ENCODE peak calls at places on chromosomes 7 and 10, in four cellular contexts. One of them, this sample, is unnamed. For H3K4me1, the result is how much of the 10 kb centered on the place peaks cover.

GRCh38 chr7:97819161-97819560 is 53.0 kb downstream of the ASNS start:
- DNase-seq in HepG2: peak
- DNase-seq in esophagus squamous epithelium: no peak
- DNase-seq in IMR-90: no peak
- DNase-seq in this sample: no peak

GRCh38 chr7:112484671-112485097 is 3.9 kb downstream of the LSMEM1 start:
- DNase-seq in HepG2: peak
- DNase-seq in esophagus squamous epithelium: no peak
- DNase-seq in IMR-90: peak
- DNase-seq in this sample: peak

GRCh38 chr10:73413108-73413527 is 740 bp downstream of the ANXA7 start:
- DNase-seq in HepG2: peak
- DNase-seq in esophagus squamous epithelium: no peak
- DNase-seq in IMR-90: no peak
- DNase-seq in this sample: peak

GRCh38 chr7:149007146-149007545 is 21.2 kb downstream of the PDIA4 start:
- DNase-seq in HepG2: no peak
- DNase-seq in esophagus squamous epithelium: no peak
- DNase-seq in IMR-90: no peak
- DNase-seq in this sample: no peak

GRCh38 chr10:26733750-26734568 is 36.5 kb downstream of the PDSS1 start:
- DNase-seq in HepG2: peak
- DNase-seq in esophagus squamous epithelium: no peak
- DNase-seq in IMR-90: no peak
- DNase-seq in this sample: no peak

GRCh38 chr7:127447326-127447945 is 54.9 kb upstream of the ZNF800 start:
- DNase-seq in HepG2: peak
- DNase-seq in esophagus squamous epithelium: no peak
- DNase-seq in IMR-90: peak
- DNase-seq in this sample: no peak

GRCh38 chr10:95794195-95794594 is 38.2 kb downstream of the ENTPD1 start:
- DNase-seq in HepG2: no peak
- DNase-seq in esophagus squamous epithelium: no peak
- DNase-seq in IMR-90: no peak
- DNase-seq in this sample: no peak

GRCh38 chr7:128405345-128406146 is 4.2 kb downstream of the IMPDH1 start:
- DNase-seq in HepG2: no peak
- DNase-seq in esophagus squamous epithelium: no peak
- DNase-seq in IMR-90: peak
- DNase-seq in this sample: no peak

GRCh38 chr7:18363751-18364402 is 131.7 kb upstream of the HDAC9 start:
- DNase-seq in HepG2: no peak
- DNase-seq in esophagus squamous epithelium: no peak
- DNase-seq in IMR-90: no peak
- DNase-seq in this sample: no peak

GRCh38 chr10:110509560-110509959 is 11.9 kb downstream of the DUSP5 start:
- DNase-seq in HepG2: no peak
- DNase-seq in esophagus squamous epithelium: no peak
- DNase-seq in IMR-90: no peak
- DNase-seq in this sample: no peak

GRCh38 chr10:115981056-115981455 is 291.9 kb downstream of the GFRA1 start:
- DNase-seq in HepG2: no peak
- DNase-seq in esophagus squamous epithelium: no peak
- DNase-seq in IMR-90: no peak
- DNase-seq in this sample: no peak

GRCh38 chr7:11570922-11571550 is 261.0 kb downstream of the THSD7A start:
- DNase-seq in HepG2: no peak
- DNase-seq in esophagus squamous epithelium: no peak
- DNase-seq in IMR-90: no peak
- DNase-seq in this sample: no peak

GRCh38 chr7:1413936-1414639 is 45.2 kb downstream of the MICALL2 start:
- DNase-seq in HepG2: no peak
- DNase-seq in esophagus squamous epithelium: no peak
- DNase-seq in IMR-90: no peak
- DNase-seq in this sample: no peak

GRCh38 chr10:128571071-128571470 is 444.8 kb upstream of the MKI67 start:
- DNase-seq in HepG2: no peak
- DNase-seq in esophagus squamous epithelium: no peak
- DNase-seq in IMR-90: no peak
- DNase-seq in this sample: no peak

GRCh38 chr10:17003151-17003550 is 126.5 kb downstream of the CUBN start:
- DNase-seq in HepG2: no peak
- DNase-seq in esophagus squamous epithelium: no peak
- DNase-seq in IMR-90: peak
- DNase-seq in this sample: no peak

DNA sequence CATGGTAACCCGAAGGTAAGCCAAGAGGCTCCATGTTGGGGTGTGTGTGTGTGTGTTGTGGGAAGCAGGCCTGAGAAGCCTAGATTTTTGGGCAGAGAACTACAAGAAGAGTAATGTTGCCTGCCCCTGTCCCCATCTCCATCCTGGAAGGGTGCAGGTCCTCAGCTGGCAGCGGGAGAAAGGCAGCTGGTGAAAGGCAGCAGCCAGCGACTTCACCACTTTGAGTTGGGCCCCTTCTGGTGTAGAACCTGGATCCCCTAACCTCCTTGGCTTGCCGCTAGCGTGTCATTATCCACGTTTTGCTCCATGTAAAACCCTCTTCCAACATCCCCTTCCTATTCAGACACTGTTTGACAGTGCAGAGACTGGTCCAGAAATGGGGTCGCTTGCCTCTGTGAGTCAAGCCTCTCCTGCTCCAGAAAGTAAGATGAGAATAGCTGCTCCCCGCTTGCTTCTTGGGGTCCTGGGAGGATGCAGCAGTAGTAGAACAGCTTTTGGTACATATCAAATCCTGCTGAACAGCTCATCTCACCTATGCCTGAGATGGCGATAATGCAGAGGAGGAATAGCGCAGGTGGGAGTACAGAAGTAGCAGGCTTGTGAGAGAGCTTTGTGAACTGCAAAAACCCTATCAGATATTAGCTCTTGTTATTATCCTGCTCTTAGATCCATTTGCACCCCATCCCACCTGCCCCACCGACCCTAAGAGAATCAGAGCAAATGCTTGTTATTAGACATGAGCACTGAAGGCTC is 22.1 kb upstream of the CDH23 start:
- DNase-seq in HepG2: no peak
- DNase-seq in esophagus squamous epithelium: no peak
- DNase-seq in IMR-90: no peak
- DNase-seq in this sample: no peak
- H3K4me1 ChIP-seq in HepG2: under half
- H3K4me1 ChIP-seq in esophagus squamous epithelium: under half
- H3K4me1 ChIP-seq in IMR-90: under half
- H3K4me1 ChIP-seq in this sample: under half

GRCh38 chr10:106931853-106932249 is 232.7 kb downstream of the SORCS1 start:
- DNase-seq in HepG2: no peak
- DNase-seq in esophagus squamous epithelium: no peak
- DNase-seq in IMR-90: no peak
- DNase-seq in this sample: no peak
- TF ChIP-seq POLR2A in HepG2: no peak
- TF ChIP-seq POLR2A in esophagus squamous epithelium: no peak
- TF ChIP-seq POLR2A in IMR-90: no peak
- TF ChIP-seq POLR2A in this sample: no peak

GRCh38 chr7:22668971-22669401 is 58.0 kb upstream of the IL6 start:
- DNase-seq in HepG2: no peak
- DNase-seq in esophagus squamous epithelium: no peak
- DNase-seq in IMR-90: no peak
- DNase-seq in this sample: no peak
- H3K4me1 ChIP-seq in HepG2: under half
- H3K4me1 ChIP-seq in esophagus squamous epithelium: under half
- H3K4me1 ChIP-seq in IMR-90: under half
- H3K4me1 ChIP-seq in this sample: under half

DNA sequence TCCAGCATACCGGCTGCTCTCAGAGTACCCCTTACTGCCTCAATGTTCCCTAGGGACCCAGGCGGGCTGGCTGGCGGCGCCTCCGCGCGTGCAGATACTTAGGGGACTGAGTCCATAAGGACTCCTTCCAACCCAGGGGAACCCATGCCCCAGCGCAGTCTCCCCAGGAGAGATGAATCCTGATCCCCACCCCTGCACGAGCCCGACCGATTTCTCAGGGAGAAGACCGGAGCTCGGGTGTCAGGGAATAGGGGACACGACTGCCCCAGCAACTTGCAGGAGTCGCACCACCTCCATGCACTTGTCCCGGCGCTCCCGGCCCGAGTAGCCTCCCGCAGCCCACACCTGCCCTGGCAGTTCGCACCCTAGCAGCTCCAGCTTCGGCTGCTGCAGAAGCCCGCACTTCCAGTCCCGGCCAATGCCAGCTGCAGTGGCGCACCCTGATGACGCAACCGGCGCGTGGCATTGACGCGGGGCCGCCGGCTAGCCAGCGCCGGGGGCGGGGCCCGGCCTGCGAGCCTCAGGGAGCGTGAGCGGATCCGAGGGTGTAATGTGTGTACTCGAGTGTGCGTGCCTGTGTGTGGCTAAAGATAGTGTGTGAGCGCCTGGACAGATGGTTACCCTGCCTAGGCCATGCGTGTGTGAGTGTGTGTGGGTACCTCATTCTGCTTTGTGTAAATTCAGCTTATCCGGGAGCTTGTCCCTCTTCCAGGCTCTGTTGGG is at the start of gene GPAM:
- DNase-seq in HepG2: no peak
- DNase-seq in esophagus squamous epithelium: peak
- DNase-seq in IMR-90: peak
- DNase-seq in this sample: peak
- TF ChIP-seq POLR2A in HepG2: no peak
- TF ChIP-seq POLR2A in esophagus squamous epithelium: peak
- TF ChIP-seq POLR2A in IMR-90: peak
- TF ChIP-seq POLR2A in this sample: peak

GRCh38 chr10:99916776-99917175 is 93.0 kb downstream of the DNMBP start:
- DNase-seq in HepG2: no peak
- DNase-seq in esophagus squamous epithelium: no peak
- DNase-seq in IMR-90: no peak
- DNase-seq in this sample: no peak
- H3K4me1 ChIP-seq in HepG2: under half
- H3K4me1 ChIP-seq in esophagus squamous epithelium: under half
- H3K4me1 ChIP-seq in IMR-90: under half
- H3K4me1 ChIP-seq in this sample: under half

GRCh38 chr10:101064415-101065030 is 2.7 kb downstream of the KAZALD1 start:
- DNase-seq in HepG2: no peak
- DNase-seq in esophagus squamous epithelium: no peak
- DNase-seq in IMR-90: no peak
- DNase-seq in this sample: no peak

GRCh38 chr10:101066890-101067355 is 5.1 kb downstream of the KAZALD1 start:
- DNase-seq in HepG2: no peak
- DNase-seq in esophagus squamous epithelium: no peak
- DNase-seq in IMR-90: no peak
- DNase-seq in this sample: no peak

GRCh38 chr10:101065479-101066145 is 3.8 kb downstream of the KAZALD1 start:
- DNase-seq in HepG2: no peak
- DNase-seq in esophagus squamous epithelium: no peak
- DNase-seq in IMR-90: peak
- DNase-seq in this sample: no peak

GRCh38 chr10:101067356-101068083 is 5.7 kb downstream of the KAZALD1 start:
- DNase-seq in HepG2: peak
- DNase-seq in esophagus squamous epithelium: no peak
- DNase-seq in IMR-90: peak
- DNase-seq in this sample: peak

GRCh38 chr10:101066146-101066889 is 4.5 kb downstream of the KAZALD1 start:
- DNase-seq in HepG2: peak
- DNase-seq in esophagus squamous epithelium: no peak
- DNase-seq in IMR-90: peak
- DNase-seq in this sample: peak
- TF ChIP-seq POLR2A in HepG2: peak
- TF ChIP-seq POLR2A in esophagus squamous epithelium: no peak
- TF ChIP-seq POLR2A in IMR-90: no peak
- TF ChIP-seq POLR2A in this sample: peak

GRCh38 chr7:106598663-106599342 is 62.2 kb downstream of the CCDC71L start:
- DNase-seq in HepG2: peak
- DNase-seq in esophagus squamous epithelium: peak
- DNase-seq in IMR-90: peak
- DNase-seq in this sample: peak

GRCh38 chr7:106597014-106597413 is 63.9 kb downstream of the CCDC71L start:
- DNase-seq in HepG2: no peak
- DNase-seq in esophagus squamous epithelium: no peak
- DNase-seq in IMR-90: no peak
- DNase-seq in this sample: no peak

GRCh38 chr7:106600569-106601373 is 60.2 kb downstream of the CCDC71L start:
- DNase-seq in HepG2: no peak
- DNase-seq in esophagus squamous epithelium: no peak
- DNase-seq in IMR-90: peak
- DNase-seq in this sample: no peak

GRCh38 chr7:106597751-106598619 is 63.0 kb downstream of the CCDC71L start:
- DNase-seq in HepG2: no peak
- DNase-seq in esophagus squamous epithelium: no peak
- DNase-seq in IMR-90: no peak
- DNase-seq in this sample: no peak

DNA sequence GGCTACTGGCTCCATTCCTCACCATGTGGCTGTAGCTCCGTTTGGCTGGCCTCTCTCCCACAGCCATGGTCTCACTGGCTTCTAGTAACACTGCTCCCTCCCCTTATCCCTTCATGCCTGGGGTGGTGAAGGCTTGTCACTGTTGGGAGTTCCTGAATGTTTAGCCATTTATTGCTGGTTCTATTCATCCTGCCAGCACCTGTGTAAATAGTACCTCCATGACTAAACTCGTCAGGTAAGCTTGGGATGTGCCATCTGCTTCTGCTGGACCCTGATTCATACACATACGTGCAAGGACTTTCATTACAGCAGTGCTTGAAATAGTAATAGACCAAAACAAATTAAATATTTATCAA is 61.6 kb downstream of the CCDC71L start:
- DNase-seq in HepG2: no peak
- DNase-seq in esophagus squamous epithelium: no peak
- DNase-seq in IMR-90: no peak
- DNase-seq in this sample: no peak
- H3K4me1 ChIP-seq in HepG2: under half
- H3K4me1 ChIP-seq in esophagus squamous epithelium: under half
- H3K4me1 ChIP-seq in IMR-90: under half
- H3K4me1 ChIP-seq in this sample: under half

DNA sequence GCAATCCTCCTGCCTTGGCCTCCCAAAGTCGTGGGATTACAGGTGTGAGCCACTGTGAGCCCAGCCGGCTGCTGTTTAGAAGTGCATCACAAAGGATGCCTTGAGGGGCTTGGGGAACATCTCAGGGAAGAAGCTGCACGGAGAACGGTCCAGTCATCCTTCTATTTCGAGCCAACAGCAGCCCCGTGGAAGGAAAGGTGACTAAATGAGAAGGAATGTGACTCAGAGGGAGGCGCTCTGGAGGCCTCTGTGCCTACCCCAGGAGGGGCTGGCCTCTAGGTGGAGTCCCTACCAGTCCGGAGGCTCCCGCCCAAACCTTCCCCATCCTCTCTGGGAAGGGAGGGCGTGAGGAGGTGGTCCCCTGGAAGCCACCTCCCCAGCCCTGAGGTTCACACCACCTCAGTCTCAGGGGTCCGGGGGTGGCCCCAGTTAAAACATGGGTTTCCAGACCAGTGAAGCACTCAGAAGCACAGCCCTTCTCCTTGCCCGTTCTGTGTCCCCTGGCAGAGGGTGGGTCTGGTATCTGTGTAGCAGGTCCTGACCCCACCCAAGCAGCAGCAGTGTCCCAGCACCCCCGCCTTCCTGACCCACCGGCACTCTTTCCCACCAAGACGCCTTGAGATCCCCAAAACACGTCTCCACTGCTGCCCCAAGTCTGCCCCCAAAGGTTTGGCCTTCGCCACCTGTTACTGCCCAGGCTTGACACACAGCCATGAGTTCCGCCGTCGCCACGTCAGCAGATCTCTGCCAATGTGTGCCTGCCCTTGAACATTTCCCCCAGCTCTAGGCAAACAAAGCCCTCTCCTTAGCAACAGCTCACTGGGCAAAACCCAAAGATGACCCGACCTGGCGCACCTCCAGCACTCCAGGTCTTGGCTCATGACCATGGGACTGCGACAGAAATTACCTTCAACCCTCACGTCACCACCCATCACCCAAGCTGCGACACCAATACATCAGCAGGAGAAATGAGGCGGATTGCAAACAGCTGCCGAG is 75.9 kb downstream of the CTBP2 start:
- DNase-seq in HepG2: peak
- DNase-seq in esophagus squamous epithelium: no peak
- DNase-seq in IMR-90: peak
- DNase-seq in this sample: peak
- TF ChIP-seq POLR2A in HepG2: no peak
- TF ChIP-seq POLR2A in esophagus squamous epithelium: no peak
- TF ChIP-seq POLR2A in IMR-90: no peak
- TF ChIP-seq POLR2A in this sample: peak